ENCODE peak calls at places on chromosomes 7 and 10, in ten cellular contexts. R, C, D, F, I, Y, Z, J, K and B are unnamed samples.

GRCh38 chr7:122482212-122482611 is 177.7 kb upstream of the FEZF1 start:
- DNase-seq in K (no peak), I (no peak), F (no peak), Z (no peak), D (no peak), R (no peak), J (no peak), Y (no peak), C (no peak), B (no peak)

GRCh38 chr10:124090630-124091209 is 2.7 kb downstream of the CHST15 start:
- DNase-seq in C (no peak), R (peak), K (no peak), Y (no peak), Z (no peak), J (no peak), F (peak), I (no peak), D (no peak), B (no peak)

GRCh38 chr7:37806152-37806551 is 42.2 kb upstream of the NME8 start:
- DNase-seq in F (no peak), Y (no peak), R (no peak), D (no peak), Z (no peak), K (no peak), C (no peak), I (no peak), J (no peak), B (no peak)

GRCh38 chr7:151114151-151115090 is 28.1 kb downstream of the AGAP3 start:
- DNase-seq in Y (peak), K (no peak), R (peak), J (peak), D (no peak), Z (no peak), F (peak), I (no peak), C (no peak), B (peak)

GRCh38 chr7:127322351-127322750 is 69.6 kb upstream of the GRM8 start:
- DNase-seq in I (no peak), R (no peak), D (no peak), F (no peak), J (no peak), K (no peak), Z (no peak), C (no peak), Y (no peak), B (no peak)

GRCh38 chr10:371515-371914 is 236.3 kb downstream of the ZMYND11 start:
- DNase-seq in K (no peak), R (no peak), J (no peak), Z (no peak), I (no peak), D (no peak), C (no peak), F (no peak), Y (no peak), B (no peak)

GRCh38 chr10:48604408-48605263 is at the start of gene ARHGAP22:
- DNase-seq in Z (no peak), D (no peak), K (peak), R (peak), I (no peak), C (no peak), J (peak), Y (peak), F (no peak), B (peak)

GRCh38 chr10:126387041-126387908 is 1.0 kb downstream of the ADAM12 start:
- DNase-seq in F (peak), J (peak), I (no peak), Y (peak), C (peak), D (no peak), K (peak), Z (no peak), R (peak), B (peak)

GRCh38 chr7:69211739-69212138 is 386.5 kb upstream of the AUTS2 start:
- DNase-seq in F (no peak), Y (no peak), I (no peak), C (no peak), J (no peak), Z (no peak), D (no peak), R (no peak), K (no peak), B (no peak)

GRCh38 chr10:67506757-67507091 is 189.3 kb downstream of the CTNNA3 start:
- DNase-seq in Y (no peak), R (no peak), C (no peak), J (no peak), Z (no peak), F (no peak), K (no peak), I (no peak), D (no peak), B (no peak)

DNA sequence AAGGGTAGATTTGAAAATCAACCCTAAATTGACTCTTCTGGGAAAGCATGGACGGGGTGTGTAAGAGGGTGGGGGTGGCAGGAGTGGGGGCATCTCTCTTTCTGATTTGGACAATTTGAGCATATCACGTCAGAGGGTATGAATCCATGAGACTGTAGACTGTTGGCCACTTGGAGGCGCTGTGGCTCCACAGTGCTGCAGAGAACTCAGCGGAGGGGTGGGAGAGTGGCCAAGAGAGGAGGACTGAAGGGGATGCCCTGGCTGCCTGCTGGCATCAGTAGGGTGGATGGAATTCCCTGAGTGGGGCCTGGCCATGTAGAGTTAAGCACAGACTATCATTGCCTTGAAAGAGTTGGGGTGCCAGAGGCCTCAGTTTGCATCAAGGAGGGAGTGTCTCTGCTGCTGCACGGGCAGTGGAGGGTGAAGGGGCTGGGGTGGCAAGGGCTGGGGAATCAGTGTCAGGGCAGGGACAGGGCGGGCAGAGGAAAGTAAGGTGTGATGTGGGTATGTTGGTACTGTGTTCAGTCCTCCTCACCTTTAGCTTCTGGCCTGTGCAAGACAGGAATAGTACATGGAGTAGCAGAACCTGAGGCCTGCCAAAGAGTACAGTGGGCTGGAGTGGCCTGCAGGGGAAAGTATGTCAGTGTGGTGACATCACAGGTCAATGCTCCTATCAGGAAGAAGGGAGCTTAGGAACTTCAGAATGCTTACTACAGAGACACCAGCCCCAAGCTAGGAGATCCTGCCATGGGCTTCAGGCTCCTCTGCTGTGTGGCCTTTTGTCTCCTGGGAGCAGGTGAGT is 133.5 kb upstream of the PRSS58 start:
- DNase-seq in K (peak), I (no peak), J (no peak), R (no peak), D (no peak), F (no peak), Y (peak), C (peak), Z (no peak), B (no peak)
- TF ChIP-seq CTCF in K (peak), I (peak), J (no peak), R (no peak), D (peak), F (no peak), Y (peak), C (peak), Z (peak), B (peak)

GRCh38 chr7:102045681-102046372 is 228.4 kb downstream of the CUX1 start:
- DNase-seq in J (no peak), Y (no peak), R (peak), D (no peak), Z (no peak), C (no peak), F (no peak), K (no peak), I (peak), B (no peak)
- H3K4me3 ChIP-seq in J (no peak), Y (no peak), R (no peak), D (peak), Z (no peak), C (no peak), F (no peak), K (no peak), I (no peak), B (peak)

GRCh38 chr10:14205246-14205645 is 125.5 kb downstream of the FRMD4A start:
- DNase-seq in C (no peak), K (no peak), R (no peak), D (no peak), Z (no peak), Y (no peak), J (no peak), F (no peak), I (no peak), B (no peak)

GRCh38 chr10:14196113-14196512 is 134.6 kb downstream of the FRMD4A start:
- DNase-seq in C (no peak), I (no peak), Z (no peak), F (no peak), D (no peak), R (no peak), K (no peak), Y (no peak), J (no peak), B (no peak)

GRCh38 chr10:14195455-14195854 is 135.3 kb downstream of the FRMD4A start:
- DNase-seq in F (no peak), Y (no peak), C (no peak), R (no peak), J (no peak), D (no peak), Z (no peak), K (no peak), I (no peak), B (no peak)

DNA sequence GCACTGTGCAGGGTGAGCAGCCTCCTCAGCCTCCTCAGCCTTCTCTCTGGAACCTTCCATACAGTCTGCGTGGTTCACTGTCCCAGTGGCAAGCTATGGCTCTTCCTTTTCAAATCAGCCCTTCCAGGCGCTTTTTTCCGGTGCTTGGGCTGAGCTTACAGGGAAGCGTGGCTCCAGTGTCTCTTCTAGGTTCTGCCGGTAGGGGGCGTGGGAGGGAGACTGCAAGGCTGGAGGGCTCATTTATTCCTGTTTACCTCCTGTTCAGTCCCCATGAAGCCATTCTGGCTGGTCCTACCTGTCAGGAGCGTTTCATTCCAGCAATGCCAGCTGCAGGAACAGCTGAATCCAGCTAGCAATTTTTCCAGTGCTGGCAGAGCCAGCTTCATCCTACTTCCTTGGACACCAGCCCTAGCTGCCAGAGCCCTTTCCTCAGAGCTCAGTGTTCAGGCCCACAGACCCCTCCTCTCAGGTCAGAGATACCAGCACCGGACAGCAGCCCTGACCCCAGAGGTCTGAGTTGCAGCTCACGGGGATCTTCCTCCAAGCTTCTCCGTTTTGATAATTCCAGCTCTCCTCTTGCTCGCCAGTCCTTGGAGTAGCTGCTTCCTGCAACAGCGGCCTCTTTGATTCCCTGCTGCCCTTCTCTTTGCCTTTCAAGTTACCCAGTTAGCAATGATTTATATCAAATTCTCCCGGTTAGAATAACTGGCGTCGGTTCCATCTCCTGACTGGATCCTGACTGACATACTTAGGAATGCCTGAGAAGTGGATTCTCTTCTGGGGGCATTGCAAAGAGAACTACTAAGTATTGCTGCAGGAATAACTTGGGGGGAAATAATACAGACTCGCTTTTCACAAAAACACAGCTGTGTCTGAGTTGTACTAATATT is 129.8 kb downstream of the FRMD4A start:
- DNase-seq in F (no peak), R (no peak), I (no peak), J (peak), K (peak), Z (no peak), C (no peak), D (no peak), Y (peak), B (no peak)
- TF ChIP-seq CTCF in F (no peak), R (peak), I (peak), J (no peak), K (peak), Z (peak), C (no peak), D (peak), Y (peak), B (peak)

GRCh38 chr10:11825796-11826414 is 2.7 kb downstream of the PROSER2 start:
- DNase-seq in J (no peak), D (no peak), I (no peak), C (no peak), Z (no peak), K (no peak), Y (peak), F (no peak), R (no peak), B (peak)
- H3K4me3 ChIP-seq in J (no peak), D (no peak), I (no peak), C (no peak), Z (peak), K (no peak), Y (no peak), F (peak), R (peak), B (no peak)

GRCh38 chr10:89478739-89479116 is 56.7 kb downstream of the SLC16A12 start:
- DNase-seq in R (no peak), D (no peak), C (no peak), Z (no peak), Y (peak), K (peak), J (no peak), I (no peak), F (no peak), B (peak)

GRCh38 chr10:89480047-89480446 is 55.3 kb downstream of the SLC16A12 start:
- DNase-seq in F (no peak), C (no peak), J (no peak), Y (peak), I (no peak), D (no peak), K (peak), Z (no peak), R (no peak), B (peak)

GRCh38 chr10:89479255-89479654 is 56.1 kb downstream of the SLC16A12 start:
- DNase-seq in J (no peak), I (no peak), Z (no peak), R (no peak), Y (peak), D (no peak), K (peak), F (no peak), C (no peak), B (no peak)

GRCh38 chr10:89476676-89477075 is 58.7 kb downstream of the SLC16A12 start:
- DNase-seq in F (peak), Y (peak), Z (no peak), K (peak), D (no peak), I (no peak), R (peak), J (no peak), C (no peak), B (no peak)

GRCh38 chr10:89478085-89478738 is 57.2 kb downstream of the SLC16A12 start:
- DNase-seq in F (no peak), Z (no peak), I (no peak), Y (no peak), R (no peak), K (no peak), C (no peak), J (no peak), D (no peak), B (no peak)
- TF ChIP-seq CTCF in F (no peak), Z (no peak), I (no peak), Y (no peak), R (no peak), K (no peak), C (no peak), J (no peak), D (no peak), B (no peak)

GRCh38 chr7:6071406-6071805 is 40.2 kb downstream of the ANKRD61 start:
- DNase-seq in F (no peak), R (no peak), D (no peak), Z (no peak), J (no peak), K (no peak), C (no peak), Y (no peak), I (peak), B (no peak)
- H3K4me3 ChIP-seq in F (no peak), R (no peak), D (no peak), Z (no peak), J (no peak), K (no peak), C (no peak), Y (no peak), I (no peak), B (no peak)

DNA sequence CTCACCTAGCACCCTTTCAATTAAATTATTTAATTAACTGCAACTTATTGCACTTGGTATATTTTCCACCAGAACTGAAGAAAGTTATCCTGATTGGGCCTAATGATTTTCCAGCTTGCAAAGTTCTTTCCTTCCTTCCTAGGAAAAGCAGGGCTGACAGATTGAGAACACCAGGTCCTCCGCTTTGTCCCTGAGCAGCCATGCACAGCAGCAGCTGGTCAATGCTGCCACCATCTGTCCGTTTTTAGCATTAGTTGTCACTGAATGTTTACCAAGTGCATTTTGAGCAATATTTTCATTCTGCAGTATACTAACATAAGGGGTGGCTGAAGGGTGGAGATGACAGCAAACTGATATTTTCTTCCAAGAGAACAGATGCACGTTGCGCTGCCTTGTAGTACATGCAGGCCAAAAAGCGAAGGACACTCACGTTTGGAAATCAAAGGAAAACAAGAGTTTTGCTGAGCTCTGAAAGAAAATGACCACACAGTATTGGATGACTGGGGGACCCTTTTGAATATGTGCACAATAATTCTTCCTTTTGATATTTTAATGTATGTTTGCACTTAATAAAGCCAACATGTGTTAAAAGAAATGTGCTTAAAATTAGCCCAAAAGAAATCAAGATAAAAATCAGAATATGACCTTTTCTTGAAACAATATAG is 248.8 kb upstream of the PTN start:
- DNase-seq in R (no peak), F (no peak), I (no peak), J (peak), D (peak), Y (peak), K (peak), Z (no peak), C (no peak), B (peak)
- TF ChIP-seq CTCF in R (peak), F (no peak), I (peak), J (peak), D (peak), Y (peak), K (peak), Z (peak), C (no peak), B (peak)

GRCh38 chr7:99380823-99381663 is 6.5 kb downstream of the ARPC1B start:
- DNase-seq in Y (peak), R (no peak), F (peak), D (no peak), C (peak), I (peak), Z (no peak), K (no peak), J (peak), B (peak)
- H3K4me3 ChIP-seq in Y (no peak), R (peak), F (peak), D (no peak), C (peak), I (peak), Z (peak), K (no peak), J (peak), B (no peak)